ENCODE peak calls at places on chromosomes 4 and X, in four cellular contexts. N is suprapubic skin, R is GM12891, O is HCT116. A is an unnamed sample.
A peak's percentile ranks its signal among the peaks of the same experiment; 100 is the strongest.

GRCh38 chr4:113497154-113497553 is 264.4 kb downstream of the CAMK2D start:
- DNase-seq in N (no peak), R (no peak), O (no peak), A (no peak)

GRCh38 chr4:169010125-169011023 is at the start of gene CBR4:
- DNase-seq in N (peak; percentile 99), R (peak; percentile 71), O (peak; percentile 96), A (peak; percentile 97)

GRCh38 chr4:26326791-26327190 is 6.0 kb downstream of the RBPJ start:
- DNase-seq in N (no peak), R (no peak), O (no peak), A (no peak)

GRCh38 chr4:7928711-7929505 is 10.8 kb downstream of the AFAP1 start:
- DNase-seq in N (no peak), R (no peak), O (peak; percentile 2), A (no peak)

GRCh38 chrX:29948653-29949052 is 266.7 kb upstream of the MAGEB2 start:
- DNase-seq in N (no peak), R (no peak), O (no peak), A (no peak)

GRCh38 chr4:8770518-8771257 is 101.0 kb downstream of the HMX1 start:
- DNase-seq in N (no peak), R (no peak), O (no peak), A (no peak)

GRCh38 chrX:44071847-44072545 is 98.8 kb upstream of the NDP start:
- DNase-seq in N (no peak), R (no peak), O (peak; percentile 29), A (no peak)

GRCh38 chr4:168796362-168797106 is 213.5 kb downstream of the CBR4 start:
- DNase-seq in N (no peak), R (no peak), O (peak; percentile 52), A (no peak)

GRCh38 chr4:82201805-82202636 is 171.8 kb downstream of the HNRNPD start:
- DNase-seq in N (no peak), R (no peak), O (peak; percentile 36), A (peak; percentile 30)

GRCh38 chr4:179977378-179977777 is 2265.8 kb upstream of the TENM3 start:
- DNase-seq in N (no peak), R (no peak), O (no peak), A (no peak)

GRCh38 chrX:2566044-2566443 is 65.3 kb upstream of the DHRSX start:
- DNase-seq in N (no peak), R (no peak), O (no peak), A (no peak)

GRCh38 chr4:8201341-8201781 is 2.3 kb downstream of the SH3TC1 start:
- DNase-seq in N (no peak), R (peak; percentile 68), O (no peak), A (no peak)

GRCh38 chrX:18873189-18873791 is 110.6 kb downstream of the PHKA2 start:
- DNase-seq in N (no peak), R (no peak), O (peak; percentile 8), A (no peak)

GRCh38 chrX:154654372-154654771 is 993 bp upstream of the CTAG2 start:
- DNase-seq in N (no peak), R (no peak), O (no peak), A (no peak)

GRCh38 chrX:41526268-41526667 is 79.1 kb downstream of the NYX start:
- DNase-seq in N (no peak), R (no peak), O (no peak), A (no peak)

GRCh38 chr4:158016511-158016910 is 156.3 kb downstream of the GASK1B start:
- DNase-seq in N (no peak), R (no peak), O (no peak), A (no peak)

GRCh38 chr4:7253341-7253700 is 61.0 kb downstream of the SORCS2 start:
- DNase-seq in N (no peak), R (no peak), O (no peak), A (no peak)

GRCh38 chr4:31334086-31334910 is 614.1 kb downstream of the PCDH7 start:
- DNase-seq in N (no peak), R (no peak), O (no peak), A (no peak)

GRCh38 chr4:186765673-186766546 is 42.3 kb upstream of the FAT1 start:
- DNase-seq in N (no peak), R (no peak), O (peak; percentile 23), A (no peak)

GRCh38 chrX:3690140-3690539 is 23.3 kb downstream of the PRKX start:
- DNase-seq in N (no peak), R (no peak), O (no peak), A (no peak)

GRCh38 chrX:24371391-24371972 is 11.0 kb downstream of the SUPT20HL1 start:
- DNase-seq in N (no peak), R (peak; percentile 43), O (peak; percentile 44), A (peak; percentile 50)

GRCh38 chr4:184503869-184504300 is 29.5 kb upstream of the IRF2 start:
- DNase-seq in N (no peak), R (no peak), O (no peak), A (no peak)

GRCh38 chrX:64204252-64204651 is 1.3 kb downstream of the AMER1 start:
- DNase-seq in N (no peak), R (no peak), O (no peak), A (peak; percentile 75)

GRCh38 chr4:1381944-1382541 is 24.2 kb downstream of the NKX1-1 start:
- DNase-seq in N (no peak), R (no peak), O (no peak), A (peak; percentile 77)

GRCh38 chrX:10514891-10515290 is 105.5 kb downstream of the MID1 start:
- DNase-seq in N (no peak), R (no peak), O (no peak), A (no peak)

GRCh38 chrX:125382889-125383288 is 63.2 kb downstream of the TEX13C start:
- DNase-seq in N (no peak), R (no peak), O (no peak), A (no peak)

GRCh38 chr4:171130126-171130801 is 682.9 kb upstream of the GALNTL6 start:
- DNase-seq in N (no peak), R (no peak), O (no peak), A (no peak)

GRCh38 chr4:40471923-40472322 is 136.8 kb downstream of the CHRNA9 start:
- DNase-seq in N (no peak), R (no peak), O (no peak), A (no peak)

GRCh38 chrX:138917781-138918180 is 206.3 kb upstream of the FGF13 start:
- DNase-seq in N (no peak), R (no peak), O (no peak), A (no peak)

GRCh38 chrX:103774070-103774642 is 2.5 kb upstream of the PLP1 start:
- DNase-seq in N (no peak), R (no peak), O (peak; percentile 8), A (no peak)

GRCh38 chr4:129239088-129239487 is 143.1 kb downstream of the C4orf33 start:
- DNase-seq in N (no peak), R (no peak), O (no peak), A (no peak)

GRCh38 chr4:9765091-9765490 is 16.3 kb upstream of the DRD5 start:
- DNase-seq in N (no peak), R (peak; percentile 17), O (peak; percentile 31), A (no peak)

GRCh38 chr4:3871181-3871852 is 105.1 kb downstream of the ADRA2C start:
- DNase-seq in N (peak; percentile 74), R (no peak), O (no peak), A (peak; percentile 78)

GRCh38 chr4:107757860-107758476 is 37.9 kb upstream of the PAPSS1 start:
- DNase-seq in N (no peak), R (no peak), O (no peak), A (no peak)

GRCh38 chrX:125131146-125131545 is 188.5 kb upstream of the TEX13C start:
- DNase-seq in N (no peak), R (no peak), O (no peak), A (no peak)

GRCh38 chr4:600850-601515 is 24.4 kb upstream of the PDE6B start:
- DNase-seq in N (no peak), R (no peak), O (no peak), A (no peak)

GRCh38 chr4:38132843-38133662 is 172.9 kb downstream of the PTTG2 start:
- DNase-seq in N (no peak), R (no peak), O (no peak), A (no peak)

GRCh38 chr4:82431026-82431745 is 796 bp downstream of the ENOPH1 start:
- DNase-seq in N (no peak), R (peak; percentile 14), O (no peak), A (peak; percentile 44)

GRCh38 chr4:38162240-38162784 is 202.1 kb downstream of the PTTG2 start:
- DNase-seq in N (no peak), R (no peak), O (peak; percentile 63), A (no peak)

DNA sequence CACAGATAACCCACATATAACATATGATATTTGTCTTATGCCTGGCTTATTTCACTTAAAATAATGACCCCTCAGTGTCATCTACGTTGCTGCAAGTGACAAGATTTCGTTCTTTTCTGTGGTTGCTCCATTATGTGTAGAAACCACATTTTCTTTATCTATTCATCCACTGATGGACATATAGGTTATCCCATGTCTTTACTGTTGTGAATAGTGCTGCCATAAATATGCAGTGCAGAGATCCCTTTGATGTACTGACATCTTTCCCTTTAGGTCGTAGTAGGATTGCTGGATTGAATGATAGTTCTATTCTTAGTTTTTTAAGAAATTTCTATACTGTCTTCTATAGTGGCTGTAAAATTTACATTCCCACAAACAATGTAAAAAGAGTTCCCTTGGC is 135.8 kb downstream of the TET2 start:
- DNase-seq in N (no peak), R (no peak), O (no peak), A (no peak)
- TF ChIP-seq POLR2AphosphoS5 in N (no peak), R (no peak), O (no peak), A (no peak)

GRCh38 chr4:126821152-126821551 is 811.6 kb upstream of the INTU start:
- DNase-seq in N (no peak), R (no peak), O (no peak), A (no peak)
- TF ChIP-seq POLR2AphosphoS5 in N (no peak), R (no peak), O (no peak), A (no peak)

GRCh38 chr4:94545296-94545695 is 93.6 kb downstream of the PDLIM5 start:
- DNase-seq in N (no peak), R (no peak), O (no peak), A (no peak)

GRCh38 chr4:94550851-94551250 is 99.1 kb downstream of the PDLIM5 start:
- DNase-seq in N (no peak), R (no peak), O (no peak), A (no peak)

GRCh38 chr4:94546949-94547348 is 95.2 kb downstream of the PDLIM5 start:
- DNase-seq in N (no peak), R (no peak), O (no peak), A (no peak)

GRCh38 chr4:94550352-94550751 is 98.6 kb downstream of the PDLIM5 start:
- DNase-seq in N (no peak), R (no peak), O (no peak), A (no peak)

GRCh38 chr4:94548571-94548970 is 96.8 kb downstream of the PDLIM5 start:
- DNase-seq in N (no peak), R (no peak), O (peak; percentile 43), A (no peak)
- TF ChIP-seq POLR2AphosphoS5 in N (no peak), R (no peak), O (no peak), A (no peak)

DNA sequence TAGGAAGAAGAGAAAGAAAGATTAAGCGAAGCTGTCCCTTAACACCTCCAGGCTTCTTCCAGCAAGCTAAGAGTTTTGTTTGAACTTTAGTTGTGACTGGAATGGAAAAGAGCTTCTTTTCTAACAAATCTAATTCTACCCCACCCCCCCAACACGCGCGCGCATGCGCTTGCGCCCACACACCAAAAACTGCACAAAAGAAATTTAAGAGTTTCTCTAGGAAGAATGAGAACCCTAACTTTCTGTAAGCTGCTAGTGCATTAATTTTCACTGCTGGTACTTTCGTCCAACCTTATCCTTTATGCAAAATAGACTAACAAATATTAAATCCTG is 9.0 kb upstream of the INTU start:
- DNase-seq in N (no peak), R (no peak), O (no peak), A (no peak)
- TF ChIP-seq POLR2AphosphoS5 in N (no peak), R (no peak), O (no peak), A (no peak)